ENCODE peak calls at places on chromosome 9, in ten cellular contexts. O is epithelial cell of esophagus, Y is GM03348, G is cardiac fibroblast, B is hepatocyte, F is HEK293T, K is right lobe of liver, L is sciatic nerve, P is NCI-H510A treated with DMSO at 0.1 percent for 48 hours, S is Right ventricle myocardium superior. A is an unnamed sample.

GRCh38 chr9:136460772-136461325 is 21.2 kb upstream of the INPP5E start:
- DNase-seq in O (no peak), Y (no peak), G (no peak), B (no peak), F (no peak), K (no peak), L (no peak), P (no peak), S (no peak), A (no peak)

GRCh38 chr9:32502459-32502858 is 23.5 kb downstream of the RIGI start:
- DNase-seq in O (peak; percentile 86), Y (no peak), G (peak; percentile 86), B (no peak), F (no peak), K (no peak), L (no peak), P (no peak), S (no peak), A (peak; percentile 14)

GRCh38 chr9:86097510-86098224 is 1.7 kb downstream of the GOLM1 start:
- DNase-seq in O (no peak), Y (no peak), G (no peak), B (no peak), F (no peak), K (no peak), L (no peak), P (peak; percentile 88), S (no peak), A (no peak)

GRCh38 chr9:135010363-135010860 is 77.1 kb upstream of the OLFM1 start:
- DNase-seq in O (no peak), Y (no peak), G (no peak), B (no peak), F (no peak), K (no peak), L (no peak), P (no peak), S (no peak), A (no peak)

GRCh38 chr9:79023134-79023577 is 548.6 kb upstream of the TLE4 start:
- DNase-seq in O (peak; percentile 91), Y (peak; percentile 78), G (peak; percentile 66), B (peak; percentile 15), F (no peak), K (no peak), L (no peak), P (no peak), S (no peak), A (peak; percentile 83)

GRCh38 chr9:107983191-107983603 is 493.6 kb upstream of the KLF4 start:
- DNase-seq in O (peak; percentile 63), Y (peak; percentile 53), G (peak; percentile 21), B (no peak), F (no peak), K (no peak), L (no peak), P (no peak), S (no peak), A (peak; percentile 72)

GRCh38 chr9:137757613-137758029 is 120.0 kb upstream of the CACNA1B start:
- DNase-seq in O (peak; percentile 82), Y (peak; percentile 88), G (peak; percentile 40), B (no peak), F (no peak), K (no peak), L (no peak), P (no peak), S (no peak), A (peak; percentile 60)

GRCh38 chr9:23254404-23255184 is 571.4 kb downstream of the ELAVL2 start:
- DNase-seq in O (no peak), Y (no peak), G (no peak), B (no peak), F (no peak), K (no peak), L (no peak), P (no peak), S (no peak), A (no peak)

GRCh38 chr9:137551656-137552534 is at the start of gene MRPL41:
- DNase-seq in O (peak; percentile 91), Y (peak; percentile 99), G (peak; percentile 91), B (peak; percentile 96), F (peak; percentile 98), K (peak; percentile 94), L (peak; percentile 94), P (peak; percentile 84), S (peak; percentile 94), A (peak; percentile 97)

GRCh38 chr9:133792721-133793470 is 54.7 kb upstream of the SARDH start:
- DNase-seq in O (peak; percentile 49), Y (peak; percentile 96), G (peak; percentile 82), B (peak; percentile 78), F (peak; percentile 80), K (peak; percentile 75), L (peak; percentile 91), P (peak; percentile 13), S (peak; percentile 87), A (peak; percentile 95)

GRCh38 chr9:84701801-84702200 is 32.3 kb downstream of the NTRK2 start:
- DNase-seq in O (peak; percentile 59), Y (no peak), G (no peak), B (no peak), F (no peak), K (no peak), L (no peak), P (no peak), S (no peak), A (no peak)

GRCh38 chr9:115262952-115263351 is 145.0 kb upstream of the TNC start:
- DNase-seq in O (peak; percentile 59), Y (no peak), G (no peak), B (no peak), F (no peak), K (no peak), L (no peak), P (peak; percentile 64), S (no peak), A (no peak)

GRCh38 chr9:36492849-36493248 is 79.8 kb upstream of the MELK start:
- DNase-seq in O (no peak), Y (no peak), G (peak; percentile 48), B (no peak), F (no peak), K (no peak), L (no peak), P (no peak), S (no peak), A (no peak)

GRCh38 chr9:69951411-69951810 is 92.2 kb upstream of the MAMDC2 start:
- DNase-seq in O (no peak), Y (no peak), G (no peak), B (no peak), F (no peak), K (no peak), L (no peak), P (no peak), S (no peak), A (no peak)

GRCh38 chr9:107638922-107639321 is 149.4 kb upstream of the KLF4 start:
- DNase-seq in O (no peak), Y (peak; percentile 65), G (peak; percentile 91), B (peak; percentile 71), F (no peak), K (peak; percentile 53), L (peak; percentile 82), P (peak; percentile 41), S (peak; percentile 70), A (peak; percentile 78)

GRCh38 chr9:124758061-124758460 is 13.1 kb downstream of the NR6A1 start:
- DNase-seq in O (no peak), Y (no peak), G (no peak), B (no peak), F (no peak), K (no peak), L (no peak), P (no peak), S (no peak), A (no peak)

GRCh38 chr9:87844471-87844870 is 38.2 kb upstream of the SPATA31E1 start:
- DNase-seq in O (no peak), Y (no peak), G (no peak), B (no peak), F (no peak), K (no peak), L (no peak), P (no peak), S (no peak), A (no peak)

GRCh38 chr9:78235296-78235770 is 542 bp upstream of the CEP78 start:
- DNase-seq in O (peak; percentile 20), Y (peak; percentile 68), G (peak; percentile 33), B (no peak), F (no peak), K (no peak), L (no peak), P (peak; percentile 14), S (no peak), A (peak; percentile 58)

GRCh38 chr9:109164040-109164439 is 3.0 kb downstream of the FRRS1L start:
- DNase-seq in O (no peak), Y (no peak), G (no peak), B (no peak), F (no peak), K (no peak), L (no peak), P (no peak), S (no peak), A (no peak)

GRCh38 chr9:9743822-9744221 is 869.0 kb downstream of the PTPRD start:
- DNase-seq in O (no peak), Y (no peak), G (no peak), B (no peak), F (no peak), K (no peak), L (no peak), P (no peak), S (no peak), A (no peak)

GRCh38 chr9:86389648-86390047 is 35.4 kb upstream of the TUT7 start:
- DNase-seq in O (no peak), Y (no peak), G (no peak), B (no peak), F (no peak), K (no peak), L (no peak), P (no peak), S (no peak), A (no peak)

GRCh38 chr9:96612105-96612965 is 7.3 kb downstream of the CDC14B start:
- DNase-seq in O (peak; percentile 83), Y (peak; percentile 79), G (peak; percentile 81), B (peak; percentile 79), F (no peak), K (peak; percentile 90), L (no peak), P (no peak), S (peak; percentile 67), A (peak; percentile 89)

GRCh38 chr9:80797841-80798688 is 891.3 kb downstream of the TLE1 start:
- DNase-seq in O (no peak), Y (no peak), G (peak; percentile 0), B (peak; percentile 70), F (no peak), K (no peak), L (no peak), P (no peak), S (peak; percentile 46), A (no peak)

GRCh38 chr9:114733814-114734213 is 51.8 kb upstream of the TEX48 start:
- DNase-seq in O (peak; percentile 97), Y (peak; percentile 48), G (peak; percentile 17), B (no peak), F (no peak), K (no peak), L (no peak), P (no peak), S (no peak), A (no peak)

GRCh38 chr9:79572891-79573696 is 1.3 kb downstream of the TLE4 start:
- DNase-seq in O (peak; percentile 33), Y (peak; percentile 58), G (peak; percentile 21), B (peak; percentile 63), F (peak; percentile 73), K (peak; percentile 70), L (peak; percentile 81), P (no peak), S (peak; percentile 76), A (peak; percentile 51)

GRCh38 chr9:35914307-35914807 is 5.1 kb downstream of the SPAAR start:
- DNase-seq in O (peak; percentile 18), Y (peak; percentile 25), G (peak; percentile 70), B (peak; percentile 81), F (no peak), K (peak; percentile 80), L (no peak), P (no peak), S (peak; percentile 88), A (peak; percentile 45)

GRCh38 chr9:126621919-126622735 is 8.4 kb downstream of the LMX1B start:
- DNase-seq in O (no peak), Y (no peak), G (no peak), B (no peak), F (no peak), K (no peak), L (no peak), P (no peak), S (no peak), A (no peak)

GRCh38 chr9:120490888-120491595 is 88.9 kb downstream of the CDK5RAP2 start:
- DNase-seq in O (no peak), Y (no peak), G (no peak), B (no peak), F (no peak), K (no peak), L (no peak), P (no peak), S (no peak), A (peak; percentile 22)

A was measured in AG20443.